ENCODE peak calls at places on chromosomes 13 and 19, in five cellular contexts. N is endothelial cell of umbilical vein, H is sigmoid colon, C is K562, M is ovary. G is an unnamed sample.

GRCh38 chr13:34523401-34523800 is 418.7 kb upstream of the NBEA start:
- DNase-seq in N (no peak), H (no peak), C (no peak), M (no peak), G (no peak)

GRCh38 chr13:59345316-59345715 is 818.4 kb downstream of the DIAPH3 start:
- DNase-seq in N (peak), H (peak), C (no peak), M (no peak), G (no peak)

GRCh38 chr19:54551293-54551692 is 22.3 kb upstream of the LILRA2 start:
- DNase-seq in N (no peak), H (no peak), C (no peak), M (no peak), G (no peak)

GRCh38 chr19:7596191-7596937 is 701 bp downstream of the CAMSAP3 start:
- DNase-seq in N (no peak), H (no peak), C (no peak), M (no peak), G (no peak)

GRCh38 chr19:46384396-46384795 is 29.0 kb downstream of the CCDC8 start:
- DNase-seq in N (no peak), H (peak), C (no peak), M (no peak), G (peak)

GRCh38 chr13:51158923-51159322 is 47.8 kb upstream of the C13orf42 start:
- DNase-seq in N (peak), H (no peak), C (no peak), M (no peak), G (no peak)

GRCh38 chr13:112445411-112446271 is 69.5 kb downstream of the SPACA7 start:
- DNase-seq in N (no peak), H (peak), C (no peak), M (no peak), G (peak)

GRCh38 chr19:3343619-3344502 is 22.5 kb upstream of the NFIC start:
- DNase-seq in N (peak), H (peak), C (peak), M (peak), G (peak)

GRCh38 chr13:99995104-99995502 is 13.5 kb downstream of the ZIC2 start:
- DNase-seq in N (no peak), H (no peak), C (no peak), M (no peak), G (no peak)

GRCh38 chr13:84563611-84564010 is 681.3 kb upstream of the SLITRK1 start:
- DNase-seq in N (no peak), H (no peak), C (no peak), M (no peak), G (no peak)

GRCh38 chr19:14475251-14476073 is at the start of gene PTGER1:
- DNase-seq in N (no peak), H (no peak), C (peak), M (no peak), G (no peak)

GRCh38 chr19:14476307-14476662 is 1.1 kb upstream of the PTGER1 start:
- DNase-seq in N (no peak), H (no peak), C (no peak), M (no peak), G (no peak)

GRCh38 chr19:14477417-14478112 is 2.4 kb upstream of the PTGER1 start:
- DNase-seq in N (no peak), H (no peak), C (no peak), M (no peak), G (no peak)

GRCh38 chr19:14478113-14478545 is 3.0 kb upstream of the PTGER1 start:
- DNase-seq in N (no peak), H (no peak), C (no peak), M (no peak), G (no peak)

DNA sequence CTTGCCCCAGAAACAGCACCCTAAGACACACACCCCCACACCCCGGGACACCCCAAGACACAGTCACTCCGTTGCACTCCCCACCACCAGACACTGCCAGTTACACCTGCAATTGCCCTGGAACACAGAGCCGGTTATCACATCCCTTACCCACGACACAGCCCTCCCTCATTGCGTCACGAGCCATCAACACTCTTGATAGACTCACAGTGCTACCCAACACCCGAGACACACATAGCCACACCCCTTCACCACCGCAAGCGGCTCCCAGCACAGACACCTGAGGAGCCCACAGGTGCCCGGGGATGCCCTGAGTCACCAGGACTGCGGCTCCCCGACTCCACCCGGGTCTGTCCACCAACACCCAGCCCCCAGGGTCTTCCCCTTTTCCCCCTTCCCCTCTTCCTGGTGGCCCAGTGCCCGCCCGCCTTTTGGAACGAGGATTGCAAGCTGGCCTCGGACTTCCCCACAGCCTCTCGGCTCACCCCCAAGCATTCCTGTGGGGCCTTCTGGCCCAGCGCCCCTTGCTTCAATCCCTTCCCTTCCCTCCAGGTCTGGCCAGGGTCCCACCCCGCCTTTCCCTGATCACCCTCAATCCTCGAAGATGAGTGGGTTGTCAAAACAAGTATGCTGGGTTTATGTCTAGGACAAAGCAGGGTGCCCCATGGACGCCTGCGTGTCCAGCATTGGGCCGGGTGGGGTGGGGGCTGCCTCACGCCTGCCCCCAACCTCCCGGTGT is 1.7 kb upstream of the PTGER1 start:
- DNase-seq in N (no peak), H (peak), C (peak), M (no peak), G (no peak)
- H3K27ac ChIP-seq in N (no peak), H (peak), C (no peak), M (no peak), G (no peak)

GRCh38 chr19:55674841-55675660 is at the start of gene EPN1:
- DNase-seq in N (peak), H (peak), C (peak), M (peak), G (peak)
- TF ChIP-seq POLR2A in N (peak), H (no peak), C (peak), M (peak), G (peak)

DNA sequence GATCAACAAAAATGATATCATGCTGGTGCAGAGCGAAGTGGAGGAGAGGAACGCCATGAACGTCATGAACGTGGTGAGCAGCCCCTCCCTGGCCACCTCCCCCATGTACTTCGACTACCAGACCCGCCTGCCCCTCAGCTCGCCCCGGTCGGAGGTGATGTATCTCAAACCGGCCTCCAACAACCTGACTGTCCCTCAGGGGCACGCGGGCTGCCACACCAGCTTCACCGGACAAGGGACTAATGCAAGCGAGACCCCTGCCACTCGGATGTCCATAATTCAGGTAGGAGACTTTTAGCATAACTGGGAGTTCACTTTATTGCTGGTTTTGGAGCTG is 3.3 kb downstream of the PCDH17 start:
- DNase-seq in N (no peak), H (no peak), C (no peak), M (no peak), G (no peak)
- H3K27ac ChIP-seq in N (no peak), H (peak), C (no peak), M (no peak), G (no peak)

DNA sequence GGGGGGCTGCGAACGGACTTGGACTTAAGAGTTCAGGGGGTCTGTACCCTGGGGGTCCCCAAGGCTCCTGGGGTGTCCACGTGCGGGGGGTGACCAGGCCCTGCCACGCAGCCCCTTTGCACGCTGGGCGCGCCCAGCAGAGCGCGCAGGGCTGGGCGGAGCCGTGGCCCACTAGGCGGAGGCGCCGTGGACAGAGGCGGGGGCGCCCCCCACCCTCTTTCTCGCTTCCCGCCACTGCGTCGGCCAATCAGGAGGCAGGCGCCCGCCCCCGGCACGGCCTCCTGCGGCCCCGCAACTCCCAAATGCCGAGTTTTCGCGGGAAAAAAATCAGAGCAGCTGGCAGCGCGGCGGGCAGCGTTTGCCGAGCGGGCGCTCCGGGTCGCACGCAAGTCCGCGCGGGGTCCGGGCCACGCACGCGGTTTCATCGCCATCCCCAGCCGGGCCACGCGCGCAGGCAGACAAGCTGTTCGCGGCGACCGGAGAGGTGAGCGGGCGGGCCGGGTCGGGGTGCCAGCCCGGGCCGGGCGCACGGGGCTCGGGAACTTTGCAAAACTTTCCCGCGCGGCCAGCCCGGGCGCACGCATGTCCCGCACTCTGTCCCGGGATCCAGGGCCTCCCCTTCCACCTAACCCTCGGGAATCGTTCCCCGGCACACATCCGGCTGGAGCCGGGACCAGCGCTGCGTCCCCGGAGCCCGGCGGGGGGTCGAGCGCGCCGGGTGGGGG is at the start of gene UHRF1:
- DNase-seq in N (no peak), H (no peak), C (peak), M (no peak), G (no peak)
- TF ChIP-seq POLR2A in N (peak), H (no peak), C (peak), M (no peak), G (no peak)

GRCh38 chr19:17775991-17776803 is 18.7 kb upstream of the B3GNT3 start:
- DNase-seq in N (no peak), H (no peak), C (no peak), M (no peak), G (no peak)
- H3K27ac ChIP-seq in N (no peak), H (no peak), C (no peak), M (no peak), G (no peak)

GRCh38 chr19:1863308-1863637 is at the start of gene KLF16:
- DNase-seq in N (no peak), H (no peak), C (no peak), M (no peak), G (no peak)
- TF ChIP-seq POLR2A in N (peak), H (no peak), C (no peak), M (peak), G (peak)

G was measured in right lobe of liver.